ENCODE peak calls at places on chromosomes 13 and 19, in five cellular contexts. Q, Z, R, B and M are unnamed samples.
A peak's percentile ranks its signal among the peaks of the same experiment; 100 is the strongest.

GRCh38 chr13:50512602-50513527 is 330.6 kb downstream of the DLEU7 start:
- DNase-seq in Q (peak; percentile 53), Z (peak; percentile 53), R (no peak), B (peak; percentile 68), M (peak; percentile 37)

GRCh38 chr13:34967851-34968562 is 25.9 kb downstream of the NBEA start:
- DNase-seq in Q (no peak), Z (no peak), R (no peak), B (no peak), M (no peak)

GRCh38 chr19:34480971-34481821 is at the start of gene WTIP:
- DNase-seq in Q (no peak), Z (no peak), R (peak; percentile 70), B (peak; percentile 84), M (no peak)

GRCh38 chr19:39196320-39196719 is 444 bp upstream of the NCCRP1 start:
- DNase-seq in Q (no peak), Z (no peak), R (no peak), B (no peak), M (no peak)

GRCh38 chr19:29641597-29641996 is 23.7 kb upstream of the PLEKHF1 start:
- DNase-seq in Q (no peak), Z (no peak), R (no peak), B (no peak), M (no peak)

GRCh38 chr19:5489511-5489910 is 34.3 kb downstream of the ZNRF4 start:
- DNase-seq in Q (no peak), Z (no peak), R (no peak), B (no peak), M (no peak)

GRCh38 chr13:43470610-43471009 is 316.2 kb downstream of the ENOX1 start:
- DNase-seq in Q (no peak), Z (no peak), R (no peak), B (no peak), M (no peak)

GRCh38 chr13:111398715-111399299 is 78.4 kb downstream of the TEX29 start:
- DNase-seq in Q (no peak), Z (no peak), R (no peak), B (no peak), M (no peak)

GRCh38 chr19:57559008-57559403 is 657 bp downstream of the ZNF550 start:
- DNase-seq in Q (peak; percentile 32), Z (no peak), R (peak; percentile 25), B (peak; percentile 55), M (no peak)

GRCh38 chr13:86002921-86003488 is 203.8 kb upstream of the SLITRK6 start:
- DNase-seq in Q (no peak), Z (no peak), R (no peak), B (no peak), M (no peak)

GRCh38 chr19:11361771-11362731 is 6.8 kb downstream of the PLPPR2 start:
- DNase-seq in Q (no peak), Z (no peak), R (peak; percentile 35), B (no peak), M (no peak)

GRCh38 chr13:82627183-82627582 is 1255.1 kb downstream of the SLITRK1 start:
- DNase-seq in Q (no peak), Z (no peak), R (no peak), B (no peak), M (no peak)

GRCh38 chr13:63198076-63198475 is 1782.4 kb upstream of the PCDH20 start:
- DNase-seq in Q (no peak), Z (no peak), R (no peak), B (no peak), M (no peak)

GRCh38 chr13:97224544-97225324 is 2.6 kb downstream of the MBNL2 start:
- DNase-seq in Q (no peak), Z (no peak), R (peak; percentile 81), B (peak; percentile 32), M (no peak)

GRCh38 chr19:17091758-17092333 is 16.3 kb downstream of the MYO9B start:
- DNase-seq in Q (no peak), Z (peak; percentile 88), R (no peak), B (peak; percentile 63), M (no peak)

GRCh38 chr19:22545751-22546150 is 88.4 kb upstream of the ZNF492 start:
- DNase-seq in Q (no peak), Z (no peak), R (peak; percentile 59), B (no peak), M (no peak)

GRCh38 chr13:73138967-73139491 is 80.2 kb downstream of the KLF5 start:
- DNase-seq in Q (no peak), Z (no peak), R (no peak), B (no peak), M (no peak)

GRCh38 chr13:38399540-38399939 is 49.9 kb downstream of the UFM1 start:
- DNase-seq in Q (no peak), Z (no peak), R (no peak), B (no peak), M (no peak)

GRCh38 chr19:50230379-50231351 is 27.2 kb downstream of the MYH14 start:
- DNase-seq in Q (no peak), Z (no peak), R (no peak), B (peak; percentile 43), M (no peak)

DNA sequence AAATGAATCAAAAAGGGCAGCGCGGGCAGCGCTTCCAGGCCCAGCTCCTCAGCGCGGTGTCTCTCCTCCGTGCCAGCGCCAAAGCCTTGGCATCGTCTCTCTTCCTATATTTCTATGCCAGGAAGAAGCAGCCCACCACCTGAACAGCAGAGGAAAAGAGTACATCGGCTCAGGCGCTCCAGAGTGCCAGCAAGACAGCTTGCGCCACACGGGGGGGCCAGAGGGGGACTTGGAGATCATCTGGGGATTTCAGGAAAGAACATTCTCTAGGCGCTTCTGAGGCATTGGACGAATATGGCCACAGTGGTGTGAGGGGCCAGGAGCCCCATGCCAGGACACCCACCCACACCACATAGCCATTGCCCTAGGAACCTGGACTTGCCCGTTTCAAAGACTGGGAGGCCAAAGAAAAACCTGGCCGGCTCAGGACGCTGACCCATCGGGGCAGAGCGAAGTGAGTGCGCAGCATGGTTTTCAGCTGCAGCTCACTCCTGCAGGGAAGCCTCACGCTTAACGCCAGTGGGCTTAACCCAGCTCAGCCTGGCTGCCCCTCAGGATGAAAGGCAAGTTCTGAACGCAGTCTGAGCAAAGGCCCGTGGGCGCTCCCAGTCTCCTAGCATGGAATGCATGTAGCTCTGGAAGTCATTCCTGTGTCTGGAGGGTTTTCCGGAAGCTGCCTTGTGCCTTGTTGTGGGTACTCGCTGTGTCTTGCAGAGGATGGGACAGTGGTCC is 62.1 kb downstream of the GGACT start:
- DNase-seq in Q (no peak), Z (no peak), R (no peak), B (no peak), M (no peak)
- TF ChIP-seq CTCF in Q (no peak), Z (no peak), R (no peak), B (no peak), M (no peak)

GRCh38 chr13:61391426-61391825 is 24.2 kb downstream of the PCDH20 start:
- DNase-seq in Q (no peak), Z (no peak), R (no peak), B (no peak), M (no peak)
- TF ChIP-seq CTCF in Q (no peak), Z (no peak), R (no peak), B (no peak), M (no peak)

GRCh38 chr13:31965361-31966066 is 66.1 kb upstream of the FRY start:
- DNase-seq in Q (no peak), Z (no peak), R (no peak), B (no peak), M (no peak)

GRCh38 chr13:31964168-31964567 is 67.4 kb upstream of the FRY start:
- DNase-seq in Q (no peak), Z (no peak), R (no peak), B (no peak), M (no peak)

GRCh38 chr13:31968473-31968872 is 63.1 kb upstream of the FRY start:
- DNase-seq in Q (no peak), Z (peak; percentile 54), R (peak; percentile 42), B (peak; percentile 63), M (no peak)

GRCh38 chr13:31970237-31970930 is 61.2 kb upstream of the FRY start:
- DNase-seq in Q (no peak), Z (no peak), R (no peak), B (no peak), M (no peak)

GRCh38 chr13:31967155-31967554 is 64.4 kb upstream of the FRY start:
- DNase-seq in Q (no peak), Z (no peak), R (no peak), B (no peak), M (no peak)
- TF ChIP-seq CTCF in Q (no peak), Z (peak; percentile 46), R (no peak), B (no peak), M (peak; percentile 18)

GRCh38 chr19:40743926-40744325 is 6.4 kb downstream of the ACTMAP start:
- DNase-seq in Q (no peak), Z (no peak), R (no peak), B (no peak), M (no peak)

GRCh38 chr19:40742477-40742876 is 7.8 kb downstream of the ACTMAP start:
- DNase-seq in Q (no peak), Z (no peak), R (no peak), B (no peak), M (no peak)

GRCh38 chr19:40745402-40745780 is 4.9 kb downstream of the ACTMAP start:
- DNase-seq in Q (no peak), Z (no peak), R (no peak), B (no peak), M (no peak)

GRCh38 chr19:40747536-40747935 is 2.7 kb downstream of the ACTMAP start:
- DNase-seq in Q (no peak), Z (no peak), R (no peak), B (no peak), M (no peak)

DNA sequence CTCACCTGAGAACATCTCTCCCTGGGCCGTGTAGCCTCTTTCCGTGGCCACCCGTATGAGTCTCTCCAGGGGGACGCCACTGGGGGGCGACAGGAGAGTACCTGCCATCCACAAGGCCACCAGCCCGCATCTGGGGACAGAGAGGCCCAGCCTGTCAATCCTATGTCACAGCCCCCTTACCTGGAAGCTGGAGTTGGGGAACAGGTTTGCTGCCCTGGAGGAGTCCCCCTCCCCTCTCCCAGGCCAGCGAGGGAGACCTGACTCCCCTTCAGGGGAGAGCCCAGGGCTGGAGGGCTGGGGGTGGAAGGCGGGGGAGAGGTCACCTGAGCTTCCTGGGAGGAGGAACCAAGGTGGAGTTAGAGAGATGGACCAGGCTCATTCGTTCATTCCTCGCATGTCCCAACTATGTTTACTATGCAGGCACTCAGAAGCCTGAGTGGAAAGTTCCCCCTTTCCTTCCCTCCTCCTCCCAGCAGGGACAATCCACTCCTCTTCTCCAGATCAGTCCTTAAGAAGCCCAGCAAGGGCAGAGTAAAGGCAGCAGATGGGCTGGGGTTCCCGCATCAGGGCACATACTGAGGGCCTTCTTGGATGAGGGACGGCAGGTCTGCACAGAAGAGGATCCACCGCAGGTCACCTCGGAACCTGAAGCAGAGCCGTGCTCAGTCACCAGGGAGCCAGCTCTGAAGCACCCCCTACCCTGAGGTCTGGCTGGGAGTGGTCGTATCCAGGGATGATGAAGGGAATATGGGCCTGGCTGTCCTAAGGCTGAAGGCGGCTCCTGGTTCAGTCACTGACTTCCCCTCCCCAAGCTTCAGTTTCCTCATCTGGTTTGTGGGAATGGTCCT is 5.5 kb downstream of the ACTMAP start:
- DNase-seq in Q (no peak), Z (no peak), R (no peak), B (no peak), M (no peak)
- TF ChIP-seq CTCF in Q (no peak), Z (no peak), R (no peak), B (no peak), M (no peak)